ENCODE peak calls at places on chromosomes 4 and X, in five cellular contexts. D, R, M, B and F are unnamed samples.

GRCh38 chrX:39773923-39774803 is 323.6 kb downstream of the BCOR start:
- DNase-seq in D (no peak), R (peak; percentile 17), M (no peak), B (peak; percentile 29), F (no peak)

GRCh38 chr4:33930497-33930896 is 2313.8 kb downstream of the ARAP2 start:
- DNase-seq in D (no peak), R (peak; percentile 28), M (no peak), B (no peak), F (no peak)

GRCh38 chrX:47179221-47179927 is 14.3 kb upstream of the UBA1 start:
- DNase-seq in D (no peak), R (peak; percentile 13), M (no peak), B (no peak), F (no peak)

GRCh38 chrX:131828482-131828881 is 194.6 kb upstream of the STK26 start:
- DNase-seq in D (no peak), R (no peak), M (no peak), B (no peak), F (no peak)

GRCh38 chr4:24713604-24714003 is 81.8 kb upstream of the SOD3 start:
- DNase-seq in D (no peak), R (no peak), M (no peak), B (no peak), F (no peak)

GRCh38 chrX:109863811-109864210 is 130.8 kb upstream of the ACSL4 start:
- DNase-seq in D (no peak), R (no peak), M (no peak), B (no peak), F (no peak)

GRCh38 chr4:120314969-120315368 is 248.3 kb upstream of the MAD2L1 start:
- DNase-seq in D (no peak), R (no peak), M (no peak), B (no peak), F (no peak)

GRCh38 chr4:7448036-7448435 is 13.3 kb upstream of the PSAPL1 start:
- DNase-seq in D (no peak), R (no peak), M (no peak), B (no peak), F (no peak)

GRCh38 chrX:18883234-18883960 is 100.5 kb downstream of the PHKA2 start:
- DNase-seq in D (no peak), R (no peak), M (no peak), B (no peak), F (no peak)

GRCh38 chr4:7621252-7621651 is 186.5 kb upstream of the PSAPL1 start:
- DNase-seq in D (no peak), R (no peak), M (no peak), B (no peak), F (no peak)

GRCh38 chr4:87078987-87079469 is 141.4 kb downstream of the KLHL8 start:
- DNase-seq in D (no peak), R (no peak), M (no peak), B (no peak), F (no peak)

GRCh38 chr4:83362492-83363329 is 28.1 kb upstream of the HPSE start:
- DNase-seq in D (no peak), R (peak; percentile 28), M (no peak), B (no peak), F (no peak)

GRCh38 chr4:683982-684571 is 4.9 kb downstream of the SLC49A3 start:
- DNase-seq in D (no peak), R (peak; percentile 19), M (no peak), B (peak; percentile 62), F (no peak)